ENCODE peak calls at places on chromosomes 5 and 9, in nine cellular contexts. A, G, D, H, Y, X, U, O and L are unnamed samples.

GRCh38 chr5:123524146-123524545 is 12.2 kb downstream of the CSNK1G3 start:
- DNase-seq in A (no peak), G (no peak), D (no peak), H (no peak), Y (no peak), X (no peak), U (no peak), O (no peak), L (no peak)

GRCh38 chr5:40224421-40224820 is 455.3 kb upstream of the PTGER4 start:
- DNase-seq in A (no peak), G (no peak), D (no peak), H (no peak), Y (no peak), X (no peak), U (no peak), O (no peak), L (no peak)

GRCh38 chr9:13358128-13358527 is 78.6 kb upstream of the MPDZ start:
- DNase-seq in A (no peak), G (peak; percentile 6), D (no peak), H (no peak), Y (no peak), X (no peak), U (no peak), O (no peak), L (no peak)

GRCh38 chr9:19154135-19154612 is 26.9 kb upstream of the PLIN2 start:
- DNase-seq in A (no peak), G (peak; percentile 63), D (no peak), H (no peak), Y (no peak), X (no peak), U (no peak), O (no peak), L (no peak)

GRCh38 chr9:137391411-137391754 is 31.6 kb downstream of the EXD3 start:
- DNase-seq in A (no peak), G (no peak), D (no peak), H (no peak), Y (peak; percentile 88), X (no peak), U (no peak), O (no peak), L (no peak)

GRCh38 chr9:97980918-97981827 is 2.0 kb upstream of the ANP32B start:
- DNase-seq in A (no peak), G (no peak), D (peak; percentile 62), H (no peak), Y (peak; percentile 40), X (peak; percentile 75), U (peak; percentile 79), O (no peak), L (no peak)

GRCh38 chr5:90948969-90949368 is 390.4 kb downstream of the ADGRV1 start:
- DNase-seq in A (no peak), G (no peak), D (no peak), H (no peak), Y (no peak), X (no peak), U (no peak), O (no peak), L (no peak)

GRCh38 chr9:128007566-128008138 is 26.9 kb upstream of the EEIG1 start:
- DNase-seq in A (no peak), G (peak; percentile 53), D (peak; percentile 21), H (peak; percentile 93), Y (peak; percentile 67), X (no peak), U (peak; percentile 6), O (no peak), L (peak; percentile 79)

GRCh38 chr5:37754976-37755375 is 84.9 kb downstream of the GDNF start:
- DNase-seq in A (no peak), G (no peak), D (no peak), H (no peak), Y (no peak), X (no peak), U (no peak), O (no peak), L (no peak)

GRCh38 chr9:37061763-37062162 is 27.7 kb upstream of the PAX5 start:
- DNase-seq in A (no peak), G (no peak), D (no peak), H (no peak), Y (no peak), X (no peak), U (no peak), O (no peak), L (no peak)

GRCh38 chr9:105127863-105128220 is 116.6 kb upstream of the SLC44A1 start:
- DNase-seq in A (no peak), G (no peak), D (no peak), H (peak; percentile 92), Y (peak; percentile 22), X (no peak), U (no peak), O (peak; percentile 10), L (peak; percentile 6)

GRCh38 chr5:28748446-28748845 is 1710.1 kb upstream of the CDH9 start:
- DNase-seq in A (no peak), G (no peak), D (no peak), H (no peak), Y (no peak), X (no peak), U (no peak), O (no peak), L (no peak)

GRCh38 chr9:68970150-68970549 is 43.8 kb downstream of the PRKACG start:
- DNase-seq in A (no peak), G (no peak), D (no peak), H (no peak), Y (peak; percentile 85), X (no peak), U (no peak), O (no peak), L (no peak)

GRCh38 chr5:14842117-14842516 is 29.5 kb downstream of the ANKH start:
- DNase-seq in A (no peak), G (no peak), D (no peak), H (no peak), Y (no peak), X (no peak), U (no peak), O (no peak), L (no peak)

GRCh38 chr9:14391620-14392019 is 77.7 kb upstream of the NFIB start:
- DNase-seq in A (no peak), G (no peak), D (no peak), H (no peak), Y (no peak), X (no peak), U (no peak), O (no peak), L (no peak)

GRCh38 chr9:84699897-84700395 is 30.4 kb downstream of the NTRK2 start:
- DNase-seq in A (no peak), G (no peak), D (no peak), H (no peak), Y (no peak), X (no peak), U (no peak), O (no peak), L (no peak)

GRCh38 chr5:160097981-160098380 is 21.3 kb downstream of the PWWP2A start:
- DNase-seq in A (no peak), G (no peak), D (no peak), H (no peak), Y (no peak), X (no peak), U (no peak), O (no peak), L (no peak)

GRCh38 chr9:36448017-36448416 is 47.9 kb upstream of the RNF38 start:
- DNase-seq in A (no peak), G (no peak), D (no peak), H (no peak), Y (no peak), X (no peak), U (no peak), O (no peak), L (no peak)